ENCODE peak calls at places on chromosomes 3 and 15, in six cellular contexts. E is HT-29; Q is stimulated activated CD4-positive, alpha-beta T cell treated with anti-CD3 and anti-CD28 coated beads, TNF-alpha, amount 100 ng/mL, for 1 hour; F is Kasumi-1; N is GM13977; K is Peyer's patch. L is an unnamed sample.

GRCh38 chr3:102195198-102195948 is 239.4 kb upstream of the ZPLD1 start:
- DNase-seq in E (peak; percentile 95), Q (no peak), F (no peak), N (no peak), K (peak; percentile 60), L (peak; percentile 67)

GRCh38 chr3:30548605-30549004 is 57.8 kb upstream of the TGFBR2 start:
- DNase-seq in E (peak; percentile 11), Q (peak; percentile 6), F (no peak), N (no peak), K (no peak), L (peak; percentile 51)

GRCh38 chr3:149507491-149508324 is 33.2 kb downstream of the TM4SF4 start:
- DNase-seq in E (no peak), Q (no peak), F (peak; percentile 51), N (no peak), K (no peak), L (peak; percentile 44)

GRCh38 chr3:152969557-152970300 is 134.8 kb downstream of the P2RY1 start:
- DNase-seq in E (peak; percentile 66), Q (no peak), F (no peak), N (no peak), K (no peak), L (no peak)

GRCh38 chr3:14243782-14244181 is 65.2 kb downstream of the LSM3 start:
- DNase-seq in E (no peak), Q (no peak), F (no peak), N (no peak), K (peak; percentile 23), L (no peak)

GRCh38 chr3:119580148-119580760 is 962 bp downstream of the ADPRH start:
- DNase-seq in E (no peak), Q (no peak), F (peak; percentile 49), N (peak; percentile 76), K (peak; percentile 77), L (no peak)

GRCh38 chr3:143119974-143120715 is 574 bp downstream of the CHST2 start:
- DNase-seq in E (no peak), Q (peak; percentile 12), F (peak; percentile 5), N (peak; percentile 63), K (peak; percentile 62), L (peak; percentile 13)

GRCh38 chr3:184676927-184677326 is 34.9 kb downstream of the MAGEF1 start:
- DNase-seq in E (no peak), Q (no peak), F (peak; percentile 98), N (no peak), K (no peak), L (no peak)

GRCh38 chr15:95932676-95933075 is 397.8 kb upstream of the NR2F2 start:
- DNase-seq in E (peak; percentile 95), Q (no peak), F (no peak), N (no peak), K (no peak), L (no peak)

GRCh38 chr3:52346623-52347530 is 30.8 kb downstream of the DNAH1 start:
- DNase-seq in E (no peak), Q (no peak), F (no peak), N (no peak), K (no peak), L (no peak)

GRCh38 chr15:60006203-60006782 is 2.2 kb downstream of the FOXB1 start:
- DNase-seq in E (peak; percentile 68), Q (no peak), F (no peak), N (peak; percentile 62), K (peak; percentile 58), L (peak; percentile 78)

GRCh38 chr3:30664449-30664848 is 58.0 kb downstream of the TGFBR2 start:
- DNase-seq in E (no peak), Q (no peak), F (peak; percentile 50), N (no peak), K (no peak), L (no peak)

GRCh38 chr3:139103484-139103883 is 58.8 kb upstream of the PRR23C start:
- DNase-seq in E (no peak), Q (no peak), F (no peak), N (no peak), K (no peak), L (no peak)

GRCh38 chr3:131174752-131175151 is 148.1 kb downstream of the NEK11 start:
- DNase-seq in E (no peak), Q (no peak), F (peak; percentile 76), N (peak; percentile 17), K (peak; percentile 47), L (no peak)

GRCh38 chr15:42584031-42584765 is 8.8 kb downstream of the STARD9 start:
- DNase-seq in E (no peak), Q (no peak), F (no peak), N (no peak), K (no peak), L (no peak)

GRCh38 chr15:73949496-73949895 is 23.2 kb downstream of the LOXL1 start:
- DNase-seq in E (no peak), Q (no peak), F (no peak), N (no peak), K (no peak), L (no peak)

L was measured in MCF 10A.